ENCODE peak calls at places on chromosome 12, in eight cellular contexts. E is AML-193; W is C1 segment of cervical spinal cord; X is stimulated activated CD4-positive, alpha-beta T cell treated with anti-CD3 and anti-CD28 coated beads, Interleukin-15, amount 100 ng/mL, for 1 hour; B is Caki2; J is NCI-H1694 treated with DMSO at 0.1 percent for 48 hours; A is LNCaP clone FGC; G is AG08396. O is an unnamed sample.

GRCh38 chr12:108457006-108457733 is 57.9 kb upstream of the FICD start:
- DNase-seq in B (peak; percentile 8), G (peak; percentile 62), A (no peak), J (peak; percentile 84), X (no peak), E (peak; percentile 57), W (no peak), O (peak; percentile 77)

GRCh38 chr12:80939231-80939950 is 1.7 kb upstream of the LIN7A start:
- DNase-seq in X (no peak), B (peak; percentile 49), A (no peak), E (peak; percentile 94), G (no peak), W (no peak), J (no peak), O (no peak)

GRCh38 chr12:115010324-115010995 is 326.5 kb upstream of the TBX3 start:
- DNase-seq in J (no peak), E (no peak), A (no peak), X (no peak), W (no peak), B (no peak), G (no peak), O (no peak)

GRCh38 chr12:102452605-102453004 is 27.8 kb downstream of the IGF1 start:
- DNase-seq in B (no peak), A (no peak), W (no peak), E (no peak), J (no peak), X (no peak), G (no peak), O (no peak)

GRCh38 chr12:76158518-76159321 is 74.2 kb upstream of the NAP1L1 start:
- DNase-seq in E (peak; percentile 19), G (peak; percentile 73), B (peak; percentile 79), W (peak; percentile 6), X (peak; percentile 8), J (peak; percentile 5), A (no peak), O (peak; percentile 92)

GRCh38 chr12:44377443-44378160 is 498.5 kb downstream of the NELL2 start:
- DNase-seq in G (no peak), A (no peak), X (no peak), E (no peak), B (no peak), W (no peak), J (peak; percentile 84), O (no peak)

GRCh38 chr12:52395761-52396434 is 10.2 kb downstream of the KRT82 start:
- DNase-seq in J (peak; percentile 20), A (no peak), X (no peak), B (no peak), E (no peak), W (no peak), G (no peak), O (peak; percentile 30)

GRCh38 chr12:11877869-11878780 is 192.6 kb upstream of the BCL2L14 start:
- DNase-seq in W (no peak), A (peak; percentile 45), X (no peak), E (no peak), G (peak; percentile 79), B (peak; percentile 87), J (peak; percentile 67), O (peak; percentile 81)

GRCh38 chr12:120229583-120230325 is 28.8 kb upstream of the RPLP0 start:
- DNase-seq in B (peak; percentile 22), A (peak; percentile 42), G (no peak), J (no peak), X (no peak), E (no peak), W (no peak), O (peak; percentile 54)

GRCh38 chr12:123752046-123752445 is 10.1 kb upstream of the DNAH10 start:
- DNase-seq in E (no peak), W (no peak), A (no peak), J (no peak), X (no peak), B (peak; percentile 16), G (no peak), O (no peak)

GRCh38 chr12:115481141-115481540 is 796.4 kb downstream of the MED13L start:
- DNase-seq in B (no peak), G (no peak), E (no peak), J (no peak), W (no peak), A (no peak), X (no peak), O (no peak)

GRCh38 chr12:6827437-6827894 is 741 bp upstream of the P3H3 start:
- DNase-seq in J (peak; percentile 90), X (no peak), G (peak; percentile 91), B (peak; percentile 83), W (no peak), A (no peak), E (peak; percentile 42), O (peak; percentile 89)

GRCh38 chr12:130709151-130710000 is 6.7 kb downstream of the RIMBP2 start:
- DNase-seq in J (no peak), W (no peak), X (no peak), B (no peak), G (no peak), E (no peak), A (no peak), O (no peak)

GRCh38 chr12:91219511-91219910 is 36.9 kb upstream of the DCN start:
- DNase-seq in E (no peak), J (no peak), B (no peak), X (no peak), W (no peak), G (no peak), A (no peak), O (peak; percentile 35)

GRCh38 chr12:106386836-106387555 is 29.4 kb downstream of the POLR3B start:
- DNase-seq in G (no peak), W (no peak), A (no peak), J (no peak), X (no peak), B (no peak), E (no peak), O (no peak)

GRCh38 chr12:40837891-40838424 is 145.7 kb downstream of the CNTN1 start:
- DNase-seq in G (no peak), X (no peak), W (no peak), A (no peak), E (no peak), B (no peak), J (no peak), O (no peak)

GRCh38 chr12:84124211-84124610 is 788.4 kb downstream of the SLC6A15 start:
- DNase-seq in W (no peak), X (no peak), B (no peak), E (no peak), A (no peak), J (no peak), G (no peak), O (no peak)

GRCh38 chr12:27367078-27367477 is 34.4 kb downstream of the BMAL2 start:
- DNase-seq in W (no peak), J (no peak), X (no peak), B (no peak), G (no peak), A (no peak), E (no peak), O (no peak)

GRCh38 chr12:45587877-45588530 is 141.5 kb upstream of the ARID2 start:
- DNase-seq in W (no peak), J (no peak), X (no peak), B (no peak), A (peak; percentile 26), G (no peak), E (no peak), O (peak; percentile 27)

GRCh38 chr12:59736786-59737185 is 141.0 kb downstream of the SLC16A7 start:
- DNase-seq in B (peak; percentile 17), E (no peak), X (no peak), A (no peak), J (no peak), W (no peak), G (peak; percentile 76), O (no peak)

GRCh38 chr12:3964404-3964803 is 91.2 kb upstream of the PARP11 start:
- DNase-seq in X (no peak), W (no peak), A (no peak), B (no peak), J (no peak), E (no peak), G (no peak), O (peak; percentile 30)

GRCh38 chr12:110957652-110958051 is 37.3 kb upstream of the MYL2 start:
- DNase-seq in E (no peak), A (no peak), G (no peak), W (no peak), X (no peak), B (no peak), J (no peak), O (no peak)

GRCh38 chr12:12166751-12167150 is 96.0 kb downstream of the BCL2L14 start:
- DNase-seq in W (no peak), E (no peak), J (no peak), G (no peak), B (no peak), A (no peak), X (no peak), O (peak; percentile 59)

GRCh38 chr12:64147011-64147671 is 75.0 kb downstream of the KICS2 start:
- DNase-seq in A (no peak), X (no peak), B (peak; percentile 86), J (no peak), G (no peak), E (no peak), W (no peak), O (peak; percentile 69)

GRCh38 chr12:42935756-42936155 is 346.2 kb upstream of the PRICKLE1 start:
- DNase-seq in J (no peak), X (no peak), A (no peak), E (no peak), B (peak; percentile 51), G (peak; percentile 5), W (no peak), O (no peak)

GRCh38 chr12:43349863-43350262 is 202.1 kb downstream of the ADAMTS20 start:
- DNase-seq in G (no peak), E (peak; percentile 20), J (no peak), X (no peak), W (no peak), B (no peak), A (no peak), O (peak; percentile 38)

GRCh38 chr12:117321572-117321971 is 39.9 kb downstream of the NOS1 start:
- DNase-seq in J (no peak), B (no peak), W (no peak), A (no peak), E (no peak), X (no peak), G (no peak), O (no peak)

GRCh38 chr12:43742106-43742505 is 16.5 kb downstream of the PUS7L start:
- DNase-seq in E (no peak), J (no peak), A (no peak), W (no peak), X (no peak), B (no peak), G (peak; percentile 39), O (no peak)

GRCh38 chr12:113184098-113184899 is 979 bp downstream of the DDX54 start:
- DNase-seq in W (no peak), E (no peak), J (no peak), G (no peak), A (no peak), B (no peak), X (no peak), O (no peak)

GRCh38 chr12:54184024-54184805 is 4.6 kb downstream of the SMUG1 start:
- DNase-seq in G (no peak), E (no peak), J (no peak), A (no peak), B (no peak), W (no peak), X (no peak), O (no peak)

GRCh38 chr12:56839489-56840442 is 76.6 kb downstream of the HSD17B6 start:
- DNase-seq in G (peak; percentile 28), A (no peak), X (no peak), W (peak; percentile 2), E (peak; percentile 60), J (no peak), B (peak; percentile 17), O (peak; percentile 69)

GRCh38 chr12:65835256-65835655 is 11.0 kb downstream of the HMGA2 start:
- DNase-seq in E (no peak), G (no peak), A (no peak), X (no peak), W (no peak), J (no peak), B (no peak), O (no peak)

GRCh38 chr12:27824126-27824842 is 44.2 kb upstream of the MANSC4 start:
- DNase-seq in J (no peak), W (no peak), B (no peak), X (no peak), G (no peak), A (no peak), E (no peak), O (no peak)

GRCh38 chr12:48078901-48079300 is 27.0 kb downstream of the SENP1 start:
- DNase-seq in B (no peak), G (no peak), E (peak; percentile 36), W (no peak), A (no peak), X (no peak), J (no peak), O (no peak)

O was measured in ACHN.